ENCODE peak calls at places on chromosomes 3 and 15, in ten cellular contexts. P is CD8-positive, alpha-beta memory T cell; B is uterus; W is right atrium auricular region; M is Kasumi-1; N is posterior cingulate gyrus; F is NCI-H510A; E is Right ventricle myocardium superior; O is activated naive CD8-positive, alpha-beta T cell treated with anti-CD3 and anti-CD28 coated beads for 36 hours; T is A172. X is an unnamed sample.

GRCh38 chr15:72992733-72993321 is 59.4 kb upstream of the NEO1 start:
- DNase-seq in P (no peak), B (no peak), W (no peak), M (no peak), N (no peak), F (no peak), E (no peak), O (no peak), T (no peak), X (no peak)

GRCh38 chr3:182241777-182242556 is 530.2 kb downstream of the SOX2 start:
- DNase-seq in P (no peak), B (peak), W (peak), M (no peak), N (peak), F (no peak), E (peak), O (no peak), T (peak), X (peak)

GRCh38 chr3:173932624-173933023 is 535.1 kb downstream of the NLGN1 start:
- DNase-seq in P (no peak), B (no peak), W (no peak), M (no peak), N (peak), F (peak), E (no peak), O (no peak), T (peak), X (no peak)

GRCh38 chr15:34275721-34276120 is 50.9 kb downstream of the EMC4 start:
- DNase-seq in P (no peak), B (no peak), W (no peak), M (no peak), N (no peak), F (no peak), E (no peak), O (no peak), T (no peak), X (no peak)

GRCh38 chr3:125062904-125063618 is 7.3 kb upstream of the HEG1 start:
- DNase-seq in P (no peak), B (peak), W (peak), M (no peak), N (no peak), F (no peak), E (peak), O (no peak), T (peak), X (no peak)

GRCh38 chr15:84852212-84852611 is 32.2 kb upstream of the SLC28A1 start:
- DNase-seq in P (no peak), B (no peak), W (no peak), M (no peak), N (no peak), F (no peak), E (no peak), O (no peak), T (no peak), X (no peak)

GRCh38 chr3:126540342-126540849 is 16.4 kb downstream of the CHST13 start:
- DNase-seq in P (no peak), B (peak), W (peak), M (peak), N (no peak), F (no peak), E (peak), O (no peak), T (peak), X (no peak)

GRCh38 chr15:67501836-67502461 is 19.0 kb upstream of the C15orf61 start:
- DNase-seq in P (no peak), B (no peak), W (no peak), M (no peak), N (no peak), F (no peak), E (no peak), O (no peak), T (no peak), X (no peak)

GRCh38 chr3:42005426-42005825 is 43.5 kb upstream of the ULK4 start:
- DNase-seq in P (no peak), B (no peak), W (no peak), M (no peak), N (no peak), F (no peak), E (no peak), O (no peak), T (no peak), X (no peak)

GRCh38 chr3:128503164-128503651 is 10.2 kb upstream of the GATA2 start:
- DNase-seq in P (no peak), B (no peak), W (peak), M (no peak), N (no peak), F (no peak), E (no peak), O (no peak), T (peak), X (no peak)